ENCODE peak calls at places on chromosomes 12 and 14, in six cellular contexts. I, C, S, N, D and M are unnamed samples.

GRCh38 chr12:25713264-25713663 is 160.2 kb upstream of the LMNTD1 start:
- DNase-seq in S (no peak), C (no peak), D (no peak), I (no peak), N (no peak), M (no peak)

GRCh38 chr14:51211149-51211548 is 28.9 kb upstream of the TMX1 start:
- DNase-seq in C (peak), I (no peak), D (no peak), N (peak), S (no peak), M (no peak)

GRCh38 chr14:103081951-103082350 is 2.1 kb upstream of the LBHD2 start:
- DNase-seq in N (no peak), S (no peak), D (no peak), I (no peak), C (no peak), M (no peak)

GRCh38 chr12:109677323-109677722 is 36.3 kb upstream of the FAM222A start:
- DNase-seq in S (no peak), I (no peak), N (no peak), D (no peak), C (no peak), M (no peak)

GRCh38 chr14:71314717-71315116 is 407.5 kb downstream of the PCNX1 start:
- DNase-seq in I (no peak), S (no peak), C (no peak), N (no peak), D (no peak), M (no peak)

GRCh38 chr12:27193854-27194544 is 50.1 kb upstream of the STK38L start:
- DNase-seq in N (peak), S (no peak), I (no peak), D (no peak), C (peak), M (no peak)

GRCh38 chr12:69284131-69284530 is 44.8 kb downstream of the CPSF6 start:
- DNase-seq in C (peak), N (peak), S (peak), D (no peak), I (peak), M (no peak)

GRCh38 chr12:15164997-15165659 is 56.1 kb downstream of the RERG start:
- DNase-seq in C (peak), N (peak), D (no peak), S (peak), I (no peak), M (no peak)

GRCh38 chr12:116384629-116385485 is 107.4 kb upstream of the MED13L start:
- DNase-seq in D (no peak), S (no peak), I (no peak), C (peak), N (peak), M (no peak)

GRCh38 chr12:67811437-67812361 is 163.2 kb downstream of the DYRK2 start:
- DNase-seq in S (no peak), I (no peak), N (peak), D (no peak), C (peak), M (no peak)

GRCh38 chr12:124811633-124812032 is 52.0 kb downstream of the SCARB1 start:
- DNase-seq in D (no peak), S (no peak), I (no peak), C (no peak), N (no peak), M (no peak)